ENCODE peak calls at places on chromosomes 13 and 19, in seven cellular contexts. B is epithelial cell of esophagus; W is CD8-positive, alpha-beta T cell; N is neural progenitor cell; S is AG09319; V is body of pancreas; Z is nephron progenitor cell. A is an unnamed sample.

GRCh38 chr19:16799740-16800139 is 29.5 kb upstream of the SIN3B start:
- DNase-seq in B (no peak), W (no peak), N (no peak), S (no peak), V (no peak), Z (no peak), A (no peak)

GRCh38 chr13:21216332-21216731 is 39.9 kb downstream of the MRPL57 start:
- DNase-seq in B (no peak), W (no peak), N (peak; percentile 12), S (no peak), V (no peak), Z (no peak), A (no peak)

GRCh38 chr13:31204592-31204991 is 4.8 kb downstream of the B3GLCT start:
- DNase-seq in B (peak; percentile 75), W (no peak), N (no peak), S (peak; percentile 32), V (no peak), Z (no peak), A (no peak)

GRCh38 chr19:17513801-17514200 is 2.4 kb downstream of the PGLS start:
- DNase-seq in B (no peak), W (no peak), N (no peak), S (no peak), V (no peak), Z (no peak), A (no peak)

GRCh38 chr19:46659151-46660007 is 1.6 kb downstream of the DACT3 start:
- DNase-seq in B (no peak), W (no peak), N (peak; percentile 77), S (no peak), V (no peak), Z (peak; percentile 79), A (peak; percentile 37)

GRCh38 chr19:41085748-41086415 is 2.4 kb upstream of the CYP2A13 start:
- DNase-seq in B (no peak), W (no peak), N (no peak), S (no peak), V (no peak), Z (no peak), A (no peak)

GRCh38 chr13:66154354-66154753 is 1075.8 kb downstream of the PCDH9 start:
- DNase-seq in B (no peak), W (no peak), N (no peak), S (no peak), V (no peak), Z (no peak), A (no peak)

GRCh38 chr13:112934075-112934474 is 34.9 kb upstream of the MCF2L start:
- DNase-seq in B (no peak), W (no peak), N (no peak), S (no peak), V (no peak), Z (no peak), A (no peak)

GRCh38 chr13:93289047-93289446 is 62.4 kb downstream of the GPC6 start:
- DNase-seq in B (peak; percentile 62), W (no peak), N (no peak), S (no peak), V (no peak), Z (no peak), A (no peak)

GRCh38 chr19:41299755-41300089 is 10.2 kb upstream of the CCDC97 start:
- DNase-seq in B (peak; percentile 14), W (peak; percentile 35), N (no peak), S (no peak), V (no peak), Z (no peak), A (no peak)

GRCh38 chr13:114102521-114103288 is 29.7 kb downstream of the RASA3 start:
- DNase-seq in B (no peak), W (no peak), N (no peak), S (no peak), V (no peak), Z (peak; percentile 2), A (no peak)

GRCh38 chr19:37507167-37507464 is 377 bp downstream of the ZNF793 start:
- DNase-seq in B (no peak), W (no peak), N (no peak), S (no peak), V (no peak), Z (no peak), A (no peak)

GRCh38 chr19:39671739-39672363 is 16.1 kb downstream of the LGALS16 start:
- DNase-seq in B (peak; percentile 62), W (no peak), N (peak; percentile 78), S (peak; percentile 3), V (peak; percentile 31), Z (peak; percentile 20), A (peak; percentile 50)

GRCh38 chr13:46567671-46568070 is 14.7 kb downstream of the LRCH1 start:
- DNase-seq in B (no peak), W (no peak), N (no peak), S (no peak), V (no peak), Z (no peak), A (no peak)

GRCh38 chr13:79245937-79246574 is 160.0 kb downstream of the RBM26 start:
- DNase-seq in B (no peak), W (no peak), N (no peak), S (no peak), V (no peak), Z (no peak), A (no peak)

GRCh38 chr19:19155495-19156219 is 14.4 kb downstream of the MEF2B start:
- DNase-seq in B (no peak), W (no peak), N (no peak), S (no peak), V (no peak), Z (no peak), A (no peak)

GRCh38 chr19:14542721-14543328 is 13.4 kb downstream of the TECR start:
- DNase-seq in B (peak; percentile 92), W (no peak), N (no peak), S (no peak), V (no peak), Z (no peak), A (no peak)

GRCh38 chr13:110447058-110447511 is 114.4 kb downstream of the RAB20 start:
- DNase-seq in B (no peak), W (no peak), N (no peak), S (peak; percentile 87), V (no peak), Z (no peak), A (no peak)

GRCh38 chr19:16258440-16258903 is 60.8 kb downstream of the AP1M1 start:
- DNase-seq in B (no peak), W (no peak), N (no peak), S (no peak), V (no peak), Z (no peak), A (peak; percentile 68)

GRCh38 chr13:103009061-103009840 is 57.0 kb downstream of the SLC10A2 start:
- DNase-seq in B (no peak), W (no peak), N (no peak), S (no peak), V (no peak), Z (no peak), A (no peak)

GRCh38 chr13:110396913-110397379 is 89.9 kb downstream of the COL4A2 start:
- DNase-seq in B (peak; percentile 94), W (no peak), N (no peak), S (peak; percentile 99), V (peak; percentile 39), Z (no peak), A (no peak)

GRCh38 chr19:16327911-16328823 is 3.5 kb downstream of the KLF2 start:
- DNase-seq in B (peak; percentile 77), W (peak; percentile 62), N (no peak), S (peak; percentile 66), V (peak; percentile 33), Z (no peak), A (no peak)

GRCh38 chr19:14085309-14085995 is at the start of gene C19orf67:
- DNase-seq in B (no peak), W (no peak), N (peak; percentile 36), S (no peak), V (no peak), Z (no peak), A (no peak)

GRCh38 chr19:48720613-48721296 is 1.2 kb upstream of the MAMSTR start:
- DNase-seq in B (peak; percentile 100), W (peak; percentile 81), N (peak; percentile 100), S (peak; percentile 97), V (peak; percentile 97), Z (peak; percentile 96), A (peak; percentile 49)
- TF ChIP-seq CTCF in B (no peak), W (no peak), N (no peak), S (no peak), V (no peak), Z (no peak), A (no peak)

GRCh38 chr19:50371914-50372475 is 4.3 kb upstream of the NR1H2 start:
- DNase-seq in B (peak; percentile 26), W (no peak), N (no peak), S (no peak), V (no peak), Z (no peak), A (no peak)

GRCh38 chr19:50365434-50366306 is at the start of gene NAPSA:
- DNase-seq in B (no peak), W (no peak), N (no peak), S (no peak), V (no peak), Z (no peak), A (no peak)

GRCh38 chr19:50368649-50369570 is 3.5 kb upstream of the NAPSA start:
- DNase-seq in B (peak; percentile 78), W (peak; percentile 59), N (peak; percentile 88), S (peak; percentile 62), V (peak; percentile 87), Z (peak; percentile 87), A (peak; percentile 80)
- TF ChIP-seq CTCF in B (peak; percentile 78), W (peak; percentile 86), N (peak; percentile 89), S (peak; percentile 77), V (peak; percentile 86), Z (peak; percentile 75), A (peak; percentile 93)

GRCh38 chr19:5138606-5139594 is 170.0 kb downstream of the KDM4B start:
- DNase-seq in B (peak; percentile 63), W (peak; percentile 53), N (no peak), S (no peak), V (no peak), Z (no peak), A (no peak)

GRCh38 chr19:5136060-5136855 is 167.3 kb downstream of the KDM4B start:
- DNase-seq in B (no peak), W (no peak), N (no peak), S (no peak), V (no peak), Z (no peak), A (no peak)

GRCh38 chr19:5134683-5135082 is 165.8 kb downstream of the KDM4B start:
- DNase-seq in B (no peak), W (no peak), N (peak; percentile 46), S (no peak), V (no peak), Z (no peak), A (no peak)

GRCh38 chr19:5137114-5137513 is 168.2 kb downstream of the KDM4B start:
- DNase-seq in B (no peak), W (no peak), N (no peak), S (no peak), V (no peak), Z (no peak), A (no peak)

GRCh38 chr19:5137571-5138124 is 168.7 kb downstream of the KDM4B start:
- DNase-seq in B (no peak), W (no peak), N (peak; percentile 70), S (no peak), V (peak; percentile 44), Z (no peak), A (no peak)
- TF ChIP-seq CTCF in B (peak; percentile 22), W (no peak), N (peak; percentile 72), S (peak; percentile 3), V (no peak), Z (peak; percentile 26), A (peak; percentile 42)

DNA sequence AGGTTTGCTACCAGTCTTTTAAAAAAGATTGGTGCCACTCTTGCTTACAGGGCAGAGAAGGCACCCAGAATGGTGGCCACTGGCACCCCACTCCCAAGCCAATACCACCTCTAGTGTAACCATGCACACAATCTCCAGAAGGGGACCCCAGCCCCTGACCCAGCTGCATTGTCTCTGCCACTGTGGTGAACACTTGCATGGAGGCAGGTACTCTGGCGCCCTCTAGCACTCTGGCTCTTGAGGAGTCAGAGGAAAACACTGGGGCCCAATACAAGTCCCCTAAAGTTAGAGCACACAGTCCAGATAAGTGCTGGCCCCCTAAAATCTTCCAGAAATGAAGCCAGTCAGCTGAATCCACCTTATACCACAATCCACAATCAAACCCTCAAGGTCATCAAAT is 6.0 kb downstream of the ERVV-1 start:
- DNase-seq in B (peak; percentile 38), W (no peak), N (peak; percentile 64), S (no peak), V (no peak), Z (no peak), A (peak; percentile 34)
- TF ChIP-seq CTCF in B (no peak), W (no peak), N (peak; percentile 52), S (no peak), V (no peak), Z (no peak), A (no peak)